ENCODE peak calls at places on chromosomes 7 and 10, in ten cellular contexts. V is HCT116; P is neural progenitor cell; G is T-helper 2 cell; Y is substantia nigra; F is NCI-H524 treated with DMSO at 0.1 percent for 48 hours; O is epithelial cell of esophagus; M is Right ventricle myocardium inferior; I is ascending aorta; Q is activated naive CD8-positive, alpha-beta T cell treated with anti-CD3 and anti-CD28 coated beads, Interleukin-2, amount 50 U/mL, for 16 hours. T is an unnamed sample.

GRCh38 chr7:101628522-101628921 is 574 bp downstream of the MYL10 start:
- DNase-seq in O (no peak), M (no peak), V (no peak), G (no peak), Y (no peak), F (peak), Q (no peak), P (no peak), I (no peak), T (no peak)

GRCh38 chr10:50417906-50418697 is 166.8 kb upstream of the ASAH2 start:
- DNase-seq in O (peak), Y (no peak), F (no peak), I (no peak), V (peak), M (peak), Q (no peak), P (peak), G (peak), T (peak)

GRCh38 chr10:117216611-117217195 is 19.4 kb downstream of the KCNK18 start:
- DNase-seq in M (peak), P (peak), Y (peak), I (no peak), Q (peak), F (no peak), O (peak), V (peak), G (peak), T (peak)

GRCh38 chr10:61217851-61218565 is 235.2 kb downstream of the TMEM26 start:
- DNase-seq in M (no peak), Q (no peak), I (no peak), G (no peak), P (no peak), O (no peak), V (no peak), Y (no peak), F (no peak), T (no peak)

GRCh38 chr10:82266438-82266837 is 391.4 kb downstream of the NRG3 start:
- DNase-seq in F (no peak), I (no peak), Y (no peak), M (no peak), V (no peak), O (no peak), P (no peak), Q (no peak), G (no peak), T (no peak)

GRCh38 chr10:18164093-18164492 is 23.9 kb downstream of the CACNB2 start:
- DNase-seq in I (no peak), Q (no peak), P (no peak), O (no peak), M (no peak), G (no peak), V (no peak), F (no peak), Y (no peak), T (no peak)

GRCh38 chr7:129041142-129041928 is 13.6 kb downstream of the TNPO3 start:
- DNase-seq in Y (no peak), G (peak), O (no peak), P (peak), F (no peak), Q (no peak), M (no peak), V (no peak), I (no peak), T (no peak)

GRCh38 chr10:88149906-88150305 is 286.5 kb downstream of the PTEN start:
- DNase-seq in O (no peak), P (no peak), V (no peak), M (no peak), Y (no peak), Q (no peak), F (no peak), G (no peak), I (no peak), T (no peak)

GRCh38 chr7:106568680-106569499 is 92.1 kb downstream of the CCDC71L start:
- DNase-seq in O (peak), Y (no peak), M (no peak), I (no peak), V (peak), G (no peak), P (no peak), F (peak), Q (no peak), T (no peak)

GRCh38 chr7:36226151-36226550 is 73.1 kb downstream of the EEPD1 start:
- DNase-seq in Q (no peak), I (no peak), O (no peak), F (no peak), Y (no peak), P (no peak), V (no peak), G (no peak), M (no peak), T (no peak)

GRCh38 chr10:69481280-69481679 is 30.0 kb downstream of the TSPAN15 start:
- DNase-seq in F (peak), O (no peak), V (no peak), I (no peak), M (no peak), P (no peak), Y (no peak), G (no peak), Q (no peak), T (no peak)

GRCh38 chr7:155979566-155979965 is 167.3 kb upstream of the SHH start:
- DNase-seq in O (no peak), F (no peak), M (no peak), Q (no peak), V (no peak), I (no peak), G (no peak), P (no peak), Y (no peak), T (peak)

GRCh38 chr7:552711-553636 is 33.3 kb upstream of the PDGFA start:
- DNase-seq in M (peak), Y (no peak), I (no peak), Q (no peak), F (no peak), V (no peak), G (no peak), P (no peak), O (no peak), T (no peak)

GRCh38 chr10:88293073-88293472 is 290.0 kb downstream of the RNLS start:
- DNase-seq in P (no peak), F (no peak), V (no peak), Y (no peak), O (no peak), Q (no peak), G (no peak), I (no peak), M (no peak), T (no peak)

GRCh38 chr7:151507806-151508205 is 11.9 kb downstream of the RHEB start:
- DNase-seq in I (no peak), P (no peak), V (no peak), M (no peak), Y (no peak), Q (no peak), O (no peak), G (no peak), F (no peak), T (no peak)

GRCh38 chr7:35253680-35254495 is at the start of gene TBX20:
- DNase-seq in G (peak), M (peak), O (peak), F (no peak), Y (no peak), I (no peak), P (peak), Q (no peak), V (no peak), T (no peak)